ENCODE peak calls at places on chromosomes 7 and 10, in six cellular contexts. One of them, this sample, is unnamed.

GRCh38 chr7:82362129-82362528 is 81.4 kb downstream of the CACNA2D1 start:
- DNase-seq in GM12878: no peak
- DNase-seq in A549: no peak
- DNase-seq in NB4: no peak
- DNase-seq in K562: no peak
- DNase-seq in HepG2: no peak
- DNase-seq in this sample: no peak

GRCh38 chr7:27967639-27968038 is 213.0 kb downstream of the JAZF1 start:
- DNase-seq in GM12878: peak
- DNase-seq in A549: no peak
- DNase-seq in NB4: no peak
- DNase-seq in K562: no peak
- DNase-seq in HepG2: no peak
- DNase-seq in this sample: no peak

GRCh38 chr7:140646931-140647647 is 6.5 kb upstream of the DENND2A start:
- DNase-seq in GM12878: no peak
- DNase-seq in A549: peak
- DNase-seq in NB4: peak
- DNase-seq in K562: peak
- DNase-seq in HepG2: peak
- DNase-seq in this sample: no peak

GRCh38 chr10:3192856-3193635 is 20.5 kb upstream of the PITRM1 start:
- DNase-seq in GM12878: no peak
- DNase-seq in A549: peak
- DNase-seq in NB4: peak
- DNase-seq in K562: peak
- DNase-seq in HepG2: peak
- DNase-seq in this sample: peak

GRCh38 chr7:133320887-133321286 is 68.0 kb downstream of the EXOC4 start:
- DNase-seq in GM12878: no peak
- DNase-seq in A549: no peak
- DNase-seq in NB4: no peak
- DNase-seq in K562: no peak
- DNase-seq in HepG2: no peak
- DNase-seq in this sample: no peak

GRCh38 chr10:20877986-20878979 is 18.8 kb downstream of the NEBL start:
- DNase-seq in GM12878: no peak
- DNase-seq in A549: no peak
- DNase-seq in NB4: no peak
- DNase-seq in K562: no peak
- DNase-seq in HepG2: no peak
- DNase-seq in this sample: no peak

GRCh38 chr7:18119985-18120384 is 92.3 kb upstream of the PRPS1L1 start:
- DNase-seq in GM12878: no peak
- DNase-seq in A549: no peak
- DNase-seq in NB4: peak
- DNase-seq in K562: no peak
- DNase-seq in HepG2: no peak
- DNase-seq in this sample: peak

GRCh38 chr10:19819419-19820033 is 3.3 kb downstream of the PLXDC2 start:
- DNase-seq in GM12878: no peak
- DNase-seq in A549: peak
- DNase-seq in NB4: peak
- DNase-seq in K562: peak
- DNase-seq in HepG2: peak
- DNase-seq in this sample: peak

GRCh38 chr10:91140995-91141549 is 79.4 kb upstream of the PCGF5 start:
- DNase-seq in GM12878: no peak
- DNase-seq in A549: no peak
- DNase-seq in NB4: no peak
- DNase-seq in K562: no peak
- DNase-seq in HepG2: no peak
- DNase-seq in this sample: no peak

GRCh38 chr7:30163231-30163894 is 28.6 kb downstream of the MTURN start:
- DNase-seq in GM12878: no peak
- DNase-seq in A549: no peak
- DNase-seq in NB4: peak
- DNase-seq in K562: peak
- DNase-seq in HepG2: peak
- DNase-seq in this sample: peak
- H3K4me3 ChIP-seq in GM12878: no peak
- H3K4me3 ChIP-seq in A549: no peak
- H3K4me3 ChIP-seq in NB4: peak
- H3K4me3 ChIP-seq in K562: no peak
- H3K4me3 ChIP-seq in HepG2: no peak
- H3K4me3 ChIP-seq in this sample: no peak

DNA sequence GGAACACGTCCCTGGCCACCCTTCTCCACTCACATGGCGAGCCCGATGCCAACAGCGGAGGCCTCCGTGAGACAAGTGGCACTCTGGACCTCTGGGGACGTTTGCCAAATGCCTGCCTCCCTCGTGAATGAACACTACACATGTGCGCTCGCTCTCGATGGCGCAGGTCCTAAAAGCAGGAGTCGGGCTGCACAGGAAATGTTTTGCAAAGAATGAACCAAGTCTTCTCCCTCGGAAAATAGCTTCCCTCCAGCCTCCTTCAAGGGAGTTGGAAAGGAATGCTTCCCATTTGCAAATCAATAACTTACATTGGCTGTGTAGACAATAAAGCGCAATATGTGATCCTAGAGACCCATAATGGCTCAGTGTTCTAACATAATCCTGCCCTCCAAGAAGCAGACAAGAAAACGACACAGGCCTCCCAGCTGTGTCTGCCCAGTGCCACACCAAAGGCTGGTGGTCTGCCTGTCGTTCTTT is 38.6 kb downstream of the ATXN7L1 start:
- DNase-seq in GM12878: no peak
- DNase-seq in A549: no peak
- DNase-seq in NB4: no peak
- DNase-seq in K562: no peak
- DNase-seq in HepG2: no peak
- DNase-seq in this sample: no peak
- TF ChIP-seq MYC in GM12878: no peak
- TF ChIP-seq MYC in A549: no peak
- TF ChIP-seq MYC in NB4: no peak
- TF ChIP-seq MYC in K562: no peak
- TF ChIP-seq MYC in HepG2: no peak
- TF ChIP-seq MYC in this sample: no peak

DNA sequence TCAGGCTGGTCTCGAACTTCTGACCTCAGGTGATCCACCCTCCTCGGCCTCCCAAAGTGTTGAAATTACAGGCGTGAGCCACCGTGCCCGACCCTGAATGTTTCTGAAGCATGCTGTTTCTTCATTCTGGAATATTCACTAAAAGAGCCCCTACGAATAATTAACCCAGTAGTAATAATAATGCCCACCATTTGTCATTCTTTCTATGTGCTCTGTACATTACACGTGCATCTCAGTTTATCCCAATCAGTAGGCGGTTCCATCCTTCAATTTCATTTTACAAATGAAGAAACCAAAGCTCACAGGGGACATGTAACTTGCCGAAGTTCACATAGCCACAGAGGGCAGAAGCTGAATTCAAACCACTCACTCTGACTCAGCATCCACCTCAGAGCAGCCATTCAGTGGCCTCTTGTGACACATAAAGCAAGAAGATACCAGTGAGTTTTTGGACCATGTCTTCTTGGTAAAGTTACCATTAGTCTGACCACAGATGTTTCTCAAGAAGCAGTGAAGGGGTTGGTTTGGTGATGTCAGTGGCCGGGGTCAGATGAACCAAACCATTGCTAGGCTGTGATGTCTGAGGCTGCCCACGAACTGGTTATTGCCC is 71.9 kb upstream of the DUSP5 start:
- DNase-seq in GM12878: peak
- DNase-seq in A549: peak
- DNase-seq in NB4: peak
- DNase-seq in K562: peak
- DNase-seq in HepG2: peak
- DNase-seq in this sample: no peak
- H3K4me3 ChIP-seq in GM12878: no peak
- H3K4me3 ChIP-seq in A549: no peak
- H3K4me3 ChIP-seq in NB4: no peak
- H3K4me3 ChIP-seq in K562: no peak
- H3K4me3 ChIP-seq in HepG2: no peak
- H3K4me3 ChIP-seq in this sample: no peak

GRCh38 chr7:142797799-142798377 is 27.1 kb downstream of the PRSS2 start:
- DNase-seq in GM12878: no peak
- DNase-seq in A549: no peak
- DNase-seq in NB4: no peak
- DNase-seq in K562: no peak
- DNase-seq in HepG2: no peak
- DNase-seq in this sample: no peak

GRCh38 chr7:142795339-142795863 is 24.6 kb downstream of the PRSS2 start:
- DNase-seq in GM12878: no peak
- DNase-seq in A549: no peak
- DNase-seq in NB4: no peak
- DNase-seq in K562: no peak
- DNase-seq in HepG2: no peak
- DNase-seq in this sample: no peak

GRCh38 chr7:142796501-142797341 is 26.0 kb downstream of the PRSS2 start:
- DNase-seq in GM12878: no peak
- DNase-seq in A549: no peak
- DNase-seq in NB4: no peak
- DNase-seq in K562: no peak
- DNase-seq in HepG2: no peak
- DNase-seq in this sample: no peak

GRCh38 chr7:142797342-142797798 is 26.6 kb downstream of the PRSS2 start:
- DNase-seq in GM12878: no peak
- DNase-seq in A549: no peak
- DNase-seq in NB4: no peak
- DNase-seq in K562: no peak
- DNase-seq in HepG2: no peak
- DNase-seq in this sample: no peak

DNA sequence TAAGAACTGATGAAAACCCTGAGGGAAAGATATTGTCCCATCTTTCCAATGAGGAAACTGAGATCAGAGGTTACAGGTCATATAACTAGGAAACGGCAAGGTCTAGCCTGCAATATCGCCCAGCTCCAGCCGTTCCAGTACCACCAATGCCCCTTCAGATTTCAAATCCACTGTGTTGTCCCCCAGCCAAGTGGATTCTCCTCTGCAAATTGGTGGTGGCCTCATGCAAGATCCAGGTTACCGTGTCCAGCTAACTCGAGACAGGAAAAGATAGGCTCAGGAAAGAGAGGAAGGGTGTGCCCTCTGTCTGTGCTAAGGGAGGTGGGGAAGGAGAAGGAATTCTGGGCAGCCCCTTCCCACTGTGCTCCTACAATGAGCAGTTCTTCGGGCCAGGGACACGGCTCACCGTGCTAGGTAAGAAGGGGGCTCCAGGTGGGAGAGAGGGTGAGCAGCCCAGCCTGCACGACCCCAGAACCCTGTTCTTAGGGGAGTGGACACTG is 25.3 kb downstream of the PRSS2 start:
- DNase-seq in GM12878: no peak
- DNase-seq in A549: no peak
- DNase-seq in NB4: no peak
- DNase-seq in K562: no peak
- DNase-seq in HepG2: no peak
- DNase-seq in this sample: no peak
- TF ChIP-seq MYC in GM12878: no peak
- TF ChIP-seq MYC in A549: no peak
- TF ChIP-seq MYC in NB4: no peak
- TF ChIP-seq MYC in K562: no peak
- TF ChIP-seq MYC in HepG2: no peak
- TF ChIP-seq MYC in this sample: no peak

GRCh38 chr10:106182542-106182941 is 982.0 kb downstream of the SORCS1 start:
- DNase-seq in GM12878: no peak
- DNase-seq in A549: no peak
- DNase-seq in NB4: no peak
- DNase-seq in K562: no peak
- DNase-seq in HepG2: no peak
- DNase-seq in this sample: no peak
- H3K4me3 ChIP-seq in GM12878: no peak
- H3K4me3 ChIP-seq in A549: no peak
- H3K4me3 ChIP-seq in NB4: no peak
- H3K4me3 ChIP-seq in K562: no peak
- H3K4me3 ChIP-seq in HepG2: no peak
- H3K4me3 ChIP-seq in this sample: no peak

GRCh38 chr7:157228864-157229422 is 90.2 kb downstream of the UBE3C start:
- DNase-seq in GM12878: no peak
- DNase-seq in A549: peak
- DNase-seq in NB4: peak
- DNase-seq in K562: peak
- DNase-seq in HepG2: peak
- DNase-seq in this sample: peak
- TF ChIP-seq MYC in GM12878: no peak
- TF ChIP-seq MYC in A549: no peak
- TF ChIP-seq MYC in NB4: no peak
- TF ChIP-seq MYC in K562: no peak
- TF ChIP-seq MYC in HepG2: no peak
- TF ChIP-seq MYC in this sample: no peak

GRCh38 chr10:104139221-104139620 is 17.2 kb downstream of the SFR1 start:
- DNase-seq in GM12878: no peak
- DNase-seq in A549: no peak
- DNase-seq in NB4: peak
- DNase-seq in K562: peak
- DNase-seq in HepG2: no peak
- DNase-seq in this sample: no peak
- H3K4me3 ChIP-seq in GM12878: no peak
- H3K4me3 ChIP-seq in A549: no peak
- H3K4me3 ChIP-seq in NB4: no peak
- H3K4me3 ChIP-seq in K562: no peak
- H3K4me3 ChIP-seq in HepG2: no peak
- H3K4me3 ChIP-seq in this sample: no peak

This sample was measured in endothelial cell of umbilical vein.